ENCODE peak calls at places on chromosomes 11 and 22, in five cellular contexts. N is uterus, C is endodermal cell, H is transverse colon, V is colonic mucosa. D is an unnamed sample.

GRCh38 chr22:39664485-39665200 is 94.1 kb downstream of the CACNA1I start:
- DNase-seq in N (no peak), C (peak; percentile 97), H (peak; percentile 24), V (peak; percentile 60), D (no peak)

GRCh38 chr22:24592144-24592845 is 578 bp downstream of the LRRC75B start:
- DNase-seq in N (no peak), C (peak; percentile 79), H (peak; percentile 38), V (no peak), D (peak; percentile 74)

GRCh38 chr11:128346808-128347207 is 240.6 kb downstream of the ETS1 start:
- DNase-seq in N (no peak), C (no peak), H (no peak), V (no peak), D (no peak)

GRCh38 chr22:31790240-31790639 is 36.4 kb downstream of the DEPDC5 start:
- DNase-seq in N (no peak), C (no peak), H (no peak), V (no peak), D (no peak)

GRCh38 chr22:40560994-40561515 is 75.5 kb downstream of the MRTFA start:
- DNase-seq in N (no peak), C (no peak), H (no peak), V (no peak), D (no peak)

GRCh38 chr22:46390652-46391301 is 55.3 kb downstream of the TRMU start:
- DNase-seq in N (no peak), C (peak; percentile 65), H (peak; percentile 45), V (no peak), D (no peak)

GRCh38 chr11:79150966-79151365 is 289.9 kb downstream of the TENM4 start:
- DNase-seq in N (no peak), C (peak; percentile 8), H (no peak), V (no peak), D (no peak)

GRCh38 chr11:68532719-68533369 is 72.3 kb downstream of the PPP6R3 start:
- DNase-seq in N (no peak), C (no peak), H (no peak), V (no peak), D (no peak)

GRCh38 chr22:49236541-49237075 is 591.1 kb downstream of the BRD1 start:
- DNase-seq in N (no peak), C (no peak), H (no peak), V (no peak), D (no peak)

GRCh38 chr22:43884600-43885318 is 7.1 kb downstream of the PNPLA5 start:
- DNase-seq in N (no peak), C (peak; percentile 95), H (peak; percentile 49), V (peak; percentile 62), D (no peak)

GRCh38 chr22:45112136-45112879 is 51.4 kb upstream of the NUP50 start:
- DNase-seq in N (no peak), C (no peak), H (no peak), V (no peak), D (no peak)

GRCh38 chr11:26994579-26995210 is 783 bp downstream of the FIBIN start:
- DNase-seq in N (peak; percentile 31), C (peak; percentile 60), H (no peak), V (no peak), D (peak; percentile 66)

GRCh38 chr11:18492888-18493287 is 33.9 kb downstream of the TSG101 start:
- DNase-seq in N (no peak), C (no peak), H (no peak), V (no peak), D (no peak)

GRCh38 chr22:39839917-39840510 is 53.5 kb downstream of the ENTHD1 start:
- DNase-seq in N (no peak), C (no peak), H (no peak), V (no peak), D (no peak)

GRCh38 chr11:1219446-1219835 is 3.4 kb upstream of the MUC5B start:
- DNase-seq in N (no peak), C (peak; percentile 47), H (no peak), V (no peak), D (peak; percentile 60)

GRCh38 chr11:66417000-66417399 is 3.8 kb upstream of the NPAS4 start:
- DNase-seq in N (no peak), C (no peak), H (no peak), V (no peak), D (no peak)

GRCh38 chr11:763073-763463 is 14.2 kb downstream of the GATD1 start:
- DNase-seq in N (no peak), C (peak; percentile 85), H (peak; percentile 72), V (peak; percentile 68), D (no peak)

GRCh38 chr11:15227011-15227410 is 112.3 kb downstream of the INSC start:
- DNase-seq in N (no peak), C (no peak), H (no peak), V (no peak), D (no peak)

GRCh38 chr22:48702573-48703264 is 1125.0 kb downstream of the BRD1 start:
- DNase-seq in N (no peak), C (peak; percentile 60), H (no peak), V (no peak), D (no peak)

GRCh38 chr11:100874203-100874602 is 187.1 kb downstream of the ARHGAP42 start:
- DNase-seq in N (no peak), C (peak; percentile 67), H (no peak), V (no peak), D (no peak)

GRCh38 chr22:35601743-35602633 is 15.1 kb downstream of the MB start:
- DNase-seq in N (no peak), C (no peak), H (no peak), V (no peak), D (no peak)

GRCh38 chr11:12085371-12086251 is 24.8 kb upstream of the MICAL2 start:
- DNase-seq in N (no peak), C (no peak), H (no peak), V (no peak), D (no peak)

GRCh38 chr22:22527312-22527711 is 7.2 kb upstream of the ZNF280A start:
- DNase-seq in N (no peak), C (no peak), H (no peak), V (no peak), D (no peak)

GRCh38 chr11:92227954-92228935 is 3.6 kb downstream of the FAT3 start:
- DNase-seq in N (no peak), C (no peak), H (no peak), V (no peak), D (no peak)

GRCh38 chr11:92227233-92227593 is 2.6 kb downstream of the FAT3 start:
- DNase-seq in N (no peak), C (peak; percentile 74), H (no peak), V (no peak), D (no peak)

GRCh38 chr11:92225206-92225562 is 566 bp downstream of the FAT3 start:
- DNase-seq in N (no peak), C (peak; percentile 79), H (no peak), V (no peak), D (no peak)

GRCh38 chr11:92225563-92226308 is 1.1 kb downstream of the FAT3 start:
- DNase-seq in N (no peak), C (peak; percentile 85), H (no peak), V (peak; percentile 17), D (peak; percentile 72)

GRCh38 chr11:92226331-92227232 is 2.0 kb downstream of the FAT3 start:
- DNase-seq in N (no peak), C (peak; percentile 94), H (no peak), V (no peak), D (no peak)
- H3K4me1 ChIP-seq in N (peaks cover 8% of the 10 kb centered on the region), C (peaks cover 4% of the 10 kb centered on the region), H (peaks cover 5% of the 10 kb centered on the region), V (peaks cover 5% of the 10 kb centered on the region), D (peaks cover 28% of the 10 kb centered on the region)

GRCh38 chr11:7573558-7574296 is 59.9 kb downstream of the PPFIBP2 start:
- DNase-seq in N (no peak), C (peak; percentile 88), H (peak; percentile 72), V (peak; percentile 86), D (no peak)

GRCh38 chr11:7575841-7576451 is 62.1 kb downstream of the PPFIBP2 start:
- DNase-seq in N (no peak), C (peak; percentile 68), H (peak; percentile 78), V (peak; percentile 83), D (no peak)

GRCh38 chr11:7573193-7573557 is 59.4 kb downstream of the PPFIBP2 start:
- DNase-seq in N (no peak), C (no peak), H (no peak), V (no peak), D (no peak)

GRCh38 chr11:7576671-7577225 is 62.9 kb downstream of the PPFIBP2 start:
- DNase-seq in N (peak; percentile 39), C (no peak), H (no peak), V (peak; percentile 31), D (no peak)

GRCh38 chr11:7574491-7575129 is 60.8 kb downstream of the PPFIBP2 start:
- DNase-seq in N (no peak), C (peak; percentile 78), H (no peak), V (no peak), D (no peak)
- H3K4me3 ChIP-seq in N (no peak overlapping the region), C (peak overlapping the region; percentile 57), H (peak overlapping the region; percentile 24), V (no peak overlapping the region), D (no peak overlapping the region)

GRCh38 chr22:19180740-19181410 is 2.3 kb upstream of the SLC25A1 start:
- DNase-seq in N (no peak), C (no peak), H (no peak), V (no peak), D (no peak)

GRCh38 chr22:19180234-19180633 is 1.7 kb upstream of the SLC25A1 start:
- DNase-seq in N (no peak), C (no peak), H (no peak), V (no peak), D (no peak)

GRCh38 chr22:19178065-19178658 is 374 bp downstream of the SLC25A1 start:
- DNase-seq in N (peak; percentile 46), C (peak; percentile 81), H (peak; percentile 72), V (peak; percentile 62), D (no peak)

GRCh38 chr22:19178659-19179471 is at the start of gene SLC25A1:
- DNase-seq in N (peak; percentile 89), C (peak; percentile 97), H (peak; percentile 96), V (peak; percentile 94), D (peak; percentile 93)

GRCh38 chr22:19179472-19180048 is 1.0 kb upstream of the SLC25A1 start:
- DNase-seq in N (peak; percentile 78), C (peak; percentile 92), H (peak; percentile 86), V (peak; percentile 85), D (peak; percentile 86)
- TF ChIP-seq CTCF in N (peak; percentile 73), C (peak; percentile 89), H (peak; percentile 67), V (peak; percentile 69), D (peak; percentile 43)

GRCh38 chr11:117953029-117953671 is 23.9 kb upstream of the TMPRSS13 start:
- DNase-seq in N (no peak), C (peak; percentile 43), H (no peak), V (no peak), D (no peak)

GRCh38 chr11:117960406-117960805 is 25.8 kb upstream of the IL10RA start:
- DNase-seq in N (no peak), C (no peak), H (no peak), V (no peak), D (no peak)

GRCh38 chr11:117959438-117960149 is 26.6 kb upstream of the IL10RA start:
- DNase-seq in N (no peak), C (no peak), H (no peak), V (no peak), D (no peak)

GRCh38 chr11:117961896-117962295 is 24.3 kb upstream of the IL10RA start:
- DNase-seq in N (no peak), C (peak; percentile 72), H (no peak), V (no peak), D (no peak)

GRCh38 chr11:117958949-117959348 is 27.2 kb upstream of the IL10RA start:
- DNase-seq in N (no peak), C (no peak), H (no peak), V (no peak), D (no peak)
- H3K4me1 ChIP-seq in N (no peaks in the 10 kb centered on the region), C (no peaks in the 10 kb centered on the region), H (no peaks in the 10 kb centered on the region), V (no peaks in the 10 kb centered on the region), D (no peaks in the 10 kb centered on the region)

D was measured in suprapubic skin.